ENCODE peak calls at places on chromosome 21, in four cellular contexts. T is HepG2, K is heart left ventricle, M is neural progenitor cell. L is an unnamed sample.

GRCh38 chr21:33931799-33932390 is 16.3 kb upstream of the ATP5PO start:
- DNase-seq in M (no peak), K (no peak), T (no peak), L (peak; percentile 32)

GRCh38 chr21:37368536-37369279 is 2.1 kb downstream of the DYRK1A start:
- DNase-seq in T (no peak), K (no peak), M (no peak), L (no peak)

GRCh38 chr21:35478096-35479080 is 429.3 kb upstream of the RUNX1 start:
- DNase-seq in T (no peak), K (no peak), M (no peak), L (peak; percentile 87)

GRCh38 chr21:38487906-38488639 is 10.2 kb downstream of the ERG start:
- DNase-seq in K (no peak), M (no peak), T (no peak), L (no peak)

GRCh38 chr21:44714905-44715304 is 3.5 kb upstream of the TSPEAR start:
- DNase-seq in T (no peak), K (no peak), M (no peak), L (no peak)

GRCh38 chr21:43884861-43885370 is 19.9 kb downstream of the AGPAT3 start:
- DNase-seq in M (no peak), K (no peak), T (peak; percentile 80), L (no peak)

GRCh38 chr21:38376235-38376634 is 119.4 kb downstream of the KCNJ15 start:
- DNase-seq in M (no peak), K (peak; percentile 53), T (no peak), L (no peak)

GRCh38 chr21:33587792-33588484 is 546 bp downstream of the DONSON start:
- DNase-seq in T (no peak), K (peak; percentile 29), M (peak; percentile 64), L (peak; percentile 31)

GRCh38 chr21:38170283-38170682 is 86.5 kb upstream of the KCNJ15 start:
- DNase-seq in K (no peak), T (no peak), M (peak; percentile 59), L (no peak)

GRCh38 chr21:38460171-38460742 is 38.0 kb downstream of the ERG start:
- DNase-seq in K (peak; percentile 58), M (no peak), T (no peak), L (peak; percentile 87)

GRCh38 chr21:46661211-46661625 is 25.7 kb downstream of the PRMT2 start:
- DNase-seq in K (peak; percentile 59), T (no peak), M (peak; percentile 93), L (peak; percentile 84)

GRCh38 chr21:20617130-20617529 is 381.1 kb upstream of the NCAM2 start:
- DNase-seq in K (no peak), M (peak; percentile 55), T (no peak), L (peak; percentile 1)

GRCh38 chr21:33684923-33685560 is 42.7 kb downstream of the ITSN1 start:
- DNase-seq in K (no peak), T (peak; percentile 19), M (no peak), L (peak; percentile 46)

GRCh38 chr21:41745971-41746743 is 20.7 kb downstream of the RIPK4 start:
- DNase-seq in M (peak; percentile 47), T (no peak), K (no peak), L (no peak)
- H3K4me3 ChIP-seq in M (no peak overlapping the region), T (no peak overlapping the region), K (no peak overlapping the region), L (no peak overlapping the region)

GRCh38 chr21:42303443-42303842 is 11.8 kb downstream of the TFF3 start:
- DNase-seq in K (no peak), T (no peak), M (no peak), L (no peak)
- H3K4me1 ChIP-seq in K (no peaks in the 10 kb centered on the region), T (no peaks in the 10 kb centered on the region), M (peaks cover 5% of the 10 kb centered on the region), L (no peaks in the 10 kb centered on the region)

GRCh38 chr21:14382835-14383595 is at the start of gene HSPA13:
- DNase-seq in K (peak; percentile 99), T (peak; percentile 99), M (peak; percentile 100), L (peak; percentile 100)
- TF ChIP-seq CTCF in K (no peak), T (no peak), M (peak; percentile 21), L (no peak)

DNA sequence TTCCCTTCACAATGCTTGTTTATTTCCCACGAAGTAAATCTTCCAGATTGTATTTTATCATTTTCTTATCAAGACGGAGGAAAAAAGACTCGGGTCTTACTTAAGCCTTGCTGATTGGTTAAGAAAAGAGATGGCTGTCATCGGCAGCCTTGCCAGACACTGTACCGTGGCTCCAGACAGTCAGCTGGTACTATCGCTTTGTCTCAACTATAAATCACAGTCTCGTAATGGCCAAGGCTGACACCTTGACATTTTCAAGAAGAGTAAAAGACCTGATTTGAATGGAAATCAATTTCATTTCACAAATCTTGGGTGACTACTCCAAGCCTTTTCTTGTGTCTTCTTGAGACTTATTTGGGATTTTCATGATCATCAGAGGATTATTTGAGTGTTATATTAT is 868.0 kb downstream of the USP25 start:
- DNase-seq in K (no peak), T (no peak), M (no peak), L (no peak)
- H3K4me3 ChIP-seq in K (no peak overlapping the region), T (no peak overlapping the region), M (no peak overlapping the region), L (no peak overlapping the region)

L was measured in cardiac muscle cell.